ENCODE peak calls at places on chromosomes 12 and 14, in seven cellular contexts. Z, W, I, F, Q, L and K are unnamed samples.

GRCh38 chr12:121568971-121569808 is 11.6 kb downstream of the KDM2B start:
- DNase-seq in Q (peak), I (peak), L (no peak), F (no peak), Z (no peak), W (no peak), K (no peak)

GRCh38 chr14:104925941-104926609 is 1.4 kb downstream of the PLD4 start:
- DNase-seq in Z (no peak), L (no peak), F (no peak), Q (peak), I (no peak), W (no peak), K (no peak)

GRCh38 chr12:48165089-48166031 is 8.0 kb upstream of the ASB8 start:
- DNase-seq in W (no peak), I (peak), L (peak), F (peak), Z (peak), Q (no peak), K (no peak)

GRCh38 chr12:106051853-106052531 is 86.8 kb downstream of the NUAK1 start:
- DNase-seq in L (no peak), W (no peak), I (peak), Z (no peak), F (no peak), Q (no peak), K (no peak)

GRCh38 chr12:127813147-127813546 is 453.8 kb upstream of the TMEM132C start:
- DNase-seq in Q (no peak), F (no peak), I (no peak), L (no peak), Z (no peak), W (no peak), K (no peak)

GRCh38 chr12:114774181-114774580 is 90.2 kb upstream of the TBX3 start:
- DNase-seq in Z (no peak), F (peak), I (peak), W (no peak), Q (no peak), L (no peak), K (no peak)

GRCh38 chr14:54722791-54723432 is 156.0 kb downstream of the SAMD4A start:
- DNase-seq in W (no peak), F (peak), L (no peak), I (peak), Z (no peak), Q (no peak), K (no peak)

GRCh38 chr14:56129941-56130340 is 11.7 kb downstream of the PELI2 start:
- DNase-seq in I (no peak), F (no peak), W (no peak), L (no peak), Z (no peak), Q (no peak), K (no peak)

GRCh38 chr14:28375295-28375694 is 391.3 kb upstream of the FOXG1 start:
- DNase-seq in F (peak), W (no peak), L (no peak), Q (no peak), I (no peak), Z (no peak), K (no peak)

GRCh38 chr12:108980831-108981618 is 39.8 kb downstream of the SVOP start:
- DNase-seq in Q (no peak), F (no peak), W (no peak), L (peak), I (peak), Z (no peak), K (no peak)

GRCh38 chr12:118685983-118686607 is 295.2 kb upstream of the SRRM4 start:
- DNase-seq in Q (no peak), Z (no peak), F (no peak), W (no peak), L (no peak), I (no peak), K (no peak)

GRCh38 chr12:27547592-27547991 is 23.6 kb downstream of the PPFIBP1 start:
- DNase-seq in Z (no peak), I (no peak), W (no peak), L (no peak), F (no peak), Q (no peak), K (no peak)
- TF ChIP-seq CTCF in Z (no peak), I (no peak), W (no peak), L (no peak), F (no peak), Q (no peak), K (no peak)

DNA sequence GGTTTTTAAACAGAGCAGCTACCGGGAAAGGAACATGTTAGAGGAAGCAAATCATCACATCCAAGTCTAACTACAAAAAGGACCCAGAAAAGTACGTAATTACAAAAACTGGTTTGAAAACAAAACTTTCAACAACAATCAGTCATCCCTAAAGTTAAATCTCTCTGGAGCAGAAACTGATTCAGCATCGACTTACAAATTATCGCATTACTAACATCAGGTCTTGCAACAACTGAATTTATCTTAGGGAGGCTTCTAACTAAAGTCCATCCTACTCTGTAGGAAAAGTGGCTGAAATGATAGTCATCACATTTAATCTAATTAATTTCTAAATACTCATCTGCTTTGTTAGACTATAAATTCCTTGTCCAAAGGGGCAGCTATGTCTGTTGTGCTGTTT is 136.9 kb downstream of the MED13L start:
- DNase-seq in Q (no peak), I (no peak), L (no peak), Z (no peak), F (no peak), W (no peak), K (no peak)
- TF ChIP-seq CTCF in Q (no peak), I (no peak), L (no peak), Z (no peak), F (no peak), W (no peak), K (no peak)

GRCh38 chr12:111335811-111336210 is 33.1 kb downstream of the PHETA1 start:
- DNase-seq in L (no peak), Q (no peak), W (no peak), F (no peak), Z (no peak), I (no peak), K (no peak)

GRCh38 chr12:111327474-111327873 is 41.4 kb downstream of the PHETA1 start:
- DNase-seq in L (no peak), Q (no peak), Z (no peak), F (no peak), W (no peak), I (no peak), K (no peak)

GRCh38 chr12:111334393-111334915 is 34.4 kb downstream of the PHETA1 start:
- DNase-seq in Q (no peak), I (no peak), Z (no peak), F (no peak), L (no peak), W (no peak), K (no peak)

GRCh38 chr12:111328138-111328537 is 40.8 kb downstream of the PHETA1 start:
- DNase-seq in Z (no peak), I (no peak), W (no peak), L (no peak), F (no peak), Q (no peak), K (no peak)

DNA sequence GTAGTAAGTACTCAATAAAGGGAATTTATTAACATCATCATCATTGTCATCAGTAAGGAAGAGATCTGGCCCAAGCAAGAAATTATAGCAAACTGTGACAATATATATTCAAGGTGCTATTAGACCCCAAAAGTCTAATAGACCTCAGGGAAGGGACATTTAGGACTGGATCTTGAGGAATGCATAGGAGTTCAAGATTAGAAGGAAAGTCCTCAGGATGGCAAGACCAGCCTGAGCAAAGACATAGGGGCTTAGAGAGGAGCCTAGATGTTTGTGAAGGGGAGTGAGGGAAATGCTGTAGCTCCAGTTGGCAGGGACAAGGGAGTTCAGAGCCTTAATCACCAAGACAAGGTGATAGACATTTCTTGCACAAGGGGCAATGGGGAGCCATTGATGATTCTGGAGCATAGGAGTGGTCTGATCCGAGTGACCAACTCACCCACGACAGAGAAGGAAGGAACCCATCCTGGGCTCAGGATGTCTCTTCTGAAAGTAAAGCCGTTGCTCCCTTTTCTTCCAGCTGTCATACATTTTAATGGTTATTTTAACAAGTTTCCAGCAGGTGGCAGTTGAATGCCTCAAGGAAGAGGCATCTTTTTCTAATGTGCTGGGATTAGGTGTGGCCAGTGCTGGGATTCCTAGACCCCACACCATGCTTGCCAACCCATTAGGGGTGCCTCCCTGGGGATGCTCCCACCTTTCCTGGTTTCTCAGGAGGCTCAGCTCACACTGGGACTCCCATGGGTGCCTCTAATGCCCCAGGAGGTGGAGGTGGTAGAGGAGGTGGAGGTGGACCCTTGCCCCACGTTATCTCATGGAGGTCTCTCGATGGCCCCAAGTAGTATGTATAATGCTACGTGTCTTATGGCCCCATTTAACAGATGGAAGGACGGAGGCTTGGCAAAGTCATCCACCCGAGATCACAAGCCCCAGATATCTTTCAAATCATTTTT is 37.8 kb downstream of the PHETA1 start:
- DNase-seq in Z (no peak), W (no peak), Q (no peak), I (peak), L (no peak), F (peak), K (no peak)
- TF ChIP-seq CTCF in Z (peak), W (no peak), Q (peak), I (peak), L (peak), F (peak), K (no peak)

GRCh38 chr12:91863702-91864101 is 281.9 kb downstream of the BTG1 start:
- DNase-seq in Q (no peak), Z (no peak), F (no peak), W (no peak), L (no peak), I (no peak), K (no peak)
- TF ChIP-seq CTCF in Q (no peak), Z (no peak), F (no peak), W (no peak), L (no peak), I (no peak), K (no peak)

GRCh38 chr12:117226505-117226904 is 36.2 kb upstream of the FBXO21 start:
- DNase-seq in I (no peak), W (no peak), Z (no peak), Q (no peak), L (no peak), F (no peak), K (no peak)
- TF ChIP-seq CTCF in I (no peak), W (no peak), Z (no peak), Q (no peak), L (no peak), F (no peak), K (no peak)

DNA sequence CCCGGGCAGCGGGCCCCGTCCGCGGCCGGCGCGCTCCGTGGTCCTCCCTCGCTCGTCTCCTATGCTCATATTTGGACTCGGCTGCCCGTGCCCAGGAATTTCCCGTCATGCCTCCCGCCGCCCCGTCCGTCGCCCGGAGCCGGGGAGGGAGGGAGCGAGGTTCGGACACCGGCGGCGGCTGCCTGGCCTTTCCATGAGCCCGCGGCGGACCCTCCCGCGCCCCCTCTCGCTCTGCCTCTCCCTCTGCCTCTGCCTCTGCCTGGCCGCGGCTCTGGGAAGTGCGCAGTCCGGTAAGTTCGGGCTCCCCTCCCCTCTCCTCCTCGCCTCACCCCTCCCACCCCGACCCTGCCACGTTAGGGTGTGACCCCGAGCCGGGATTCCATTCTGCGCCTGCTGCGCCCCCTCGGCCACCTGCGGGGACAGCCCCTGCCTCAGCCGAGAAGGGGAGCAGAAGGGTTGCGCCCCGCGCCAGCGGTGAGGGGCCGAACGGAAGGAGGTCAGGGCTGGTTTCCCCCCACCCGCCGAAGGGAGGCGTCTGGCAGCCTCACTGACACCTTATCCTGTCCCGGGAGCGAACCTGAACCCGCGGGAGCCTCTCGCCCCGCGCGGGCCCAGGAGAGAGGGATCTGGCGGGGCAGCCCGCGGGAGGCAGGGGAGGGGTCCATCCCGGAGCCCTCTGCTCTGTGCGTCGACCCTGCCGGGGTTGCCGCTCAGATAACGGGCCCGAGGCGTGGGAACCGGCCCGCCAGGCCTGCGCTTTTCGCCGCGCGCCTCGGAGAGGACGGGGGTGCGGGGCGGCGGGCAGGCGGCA is at the start of gene MSRB3:
- DNase-seq in F (peak), I (peak), Z (peak), L (peak), W (peak), Q (peak), K (peak)
- TF ChIP-seq CTCF in F (peak), I (no peak), Z (peak), L (no peak), W (no peak), Q (peak), K (no peak)

DNA sequence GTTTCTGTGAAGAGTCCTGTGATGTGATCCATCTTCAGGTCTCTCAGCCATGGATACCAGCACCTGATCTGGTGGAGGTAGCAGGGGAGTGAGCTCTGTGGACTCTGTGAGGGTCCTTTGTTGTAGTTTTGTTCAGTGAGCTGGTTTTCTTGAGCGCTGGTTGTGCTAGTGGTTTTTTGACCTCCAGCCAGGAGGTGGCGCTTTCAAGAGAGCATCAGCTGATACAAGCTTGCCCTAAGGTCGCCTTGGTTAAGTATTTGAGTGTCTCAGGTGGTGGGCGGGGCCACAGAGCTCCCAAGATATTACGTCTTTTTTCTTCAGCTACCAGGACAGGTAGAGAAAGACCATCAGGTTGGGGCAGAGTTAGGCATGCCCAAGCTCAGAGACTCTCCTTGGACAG is 139.7 kb downstream of the TTLL5 start:
- DNase-seq in Q (no peak), Z (no peak), F (peak), L (no peak), I (no peak), W (no peak), K (no peak)
- TF ChIP-seq CTCF in Q (no peak), Z (no peak), F (no peak), L (no peak), I (no peak), W (no peak), K (no peak)

GRCh38 chr12:6267007-6267721 is 43.3 kb upstream of the PLEKHG6 start:
- DNase-seq in Q (peak), F (no peak), Z (no peak), W (no peak), L (peak), I (peak), K (no peak)
- TF ChIP-seq CTCF in Q (no peak), F (no peak), Z (no peak), W (no peak), L (no peak), I (no peak), K (no peak)

GRCh38 chr14:68925373-68925772 is 53.7 kb downstream of the ACTN1 start:
- DNase-seq in Z (no peak), W (no peak), F (no peak), L (no peak), Q (no peak), I (no peak), K (no peak)

GRCh38 chr14:68927089-68927488 is 52.0 kb downstream of the ACTN1 start:
- DNase-seq in F (no peak), Q (no peak), L (no peak), I (no peak), W (no peak), Z (no peak), K (no peak)

GRCh38 chr14:68924392-68925158 is 54.5 kb downstream of the ACTN1 start:
- DNase-seq in W (no peak), L (no peak), Z (no peak), Q (peak), I (no peak), F (no peak), K (no peak)

GRCh38 chr14:68927956-68928675 is 51.0 kb downstream of the ACTN1 start:
- DNase-seq in Q (peak), I (no peak), Z (no peak), F (no peak), L (no peak), W (no peak), K (no peak)

DNA sequence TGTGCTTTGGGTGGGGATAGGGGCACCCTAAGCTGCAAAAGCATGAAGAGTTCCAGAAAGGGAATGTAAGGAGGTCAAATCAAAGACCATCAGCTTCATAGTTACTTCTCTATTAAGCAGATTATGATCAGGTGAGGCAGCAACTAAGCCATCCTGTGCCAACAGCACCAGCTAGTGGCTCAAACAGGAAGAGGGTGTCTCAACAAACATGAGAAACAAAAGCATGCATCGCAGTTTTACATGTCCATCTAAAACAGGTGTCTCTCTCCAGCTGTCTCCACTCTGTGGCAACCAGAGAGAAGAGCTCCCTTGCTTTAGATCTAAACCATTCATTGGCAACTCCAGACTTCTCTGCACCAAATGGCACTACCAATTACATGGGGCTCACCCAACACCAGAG is 52.9 kb downstream of the ACTN1 start:
- DNase-seq in Z (no peak), Q (no peak), F (peak), W (no peak), I (no peak), L (no peak), K (no peak)
- TF ChIP-seq CTCF in Z (peak), Q (no peak), F (peak), W (no peak), I (peak), L (peak), K (no peak)